ENCODE peak calls at places on chromosomes 16 and 17, in ten cellular contexts. One of them, this sample, is unnamed.

GRCh38 chr16:57187508-57187854 is 1.4 kb downstream of the RSPRY1 start:
- DNase-seq in upper lobe of right lung: no peak
- DNase-seq in tibial nerve: no peak
- DNase-seq in sigmoid colon: no peak
- DNase-seq in heart left ventricle: no peak
- DNase-seq in osteoblast: no peak
- DNase-seq in adrenal gland: no peak
- DNase-seq in fibroblast of lung: no peak
- DNase-seq in IMR-90: no peak
- DNase-seq in stomach: no peak
- DNase-seq in this sample: no peak

GRCh38 chr17:63406689-63407330 is 39.3 kb downstream of the CYB561 start:
- DNase-seq in IMR-90: peak; percentile 97
- DNase-seq in osteoblast: peak; percentile 80
- DNase-seq in adrenal gland: peak; percentile 74
- DNase-seq in tibial nerve: peak; percentile 96
- DNase-seq in fibroblast of lung: peak; percentile 90
- DNase-seq in stomach: peak; percentile 75
- DNase-seq in upper lobe of right lung: no peak
- DNase-seq in sigmoid colon: peak; percentile 85
- DNase-seq in heart left ventricle: no peak
- DNase-seq in this sample: peak; percentile 84

GRCh38 chr16:8950580-8951077 is 13.1 kb downstream of the USP7 start:
- DNase-seq in fibroblast of lung: peak; percentile 80
- DNase-seq in IMR-90: peak; percentile 73
- DNase-seq in osteoblast: peak; percentile 73
- DNase-seq in stomach: no peak
- DNase-seq in adrenal gland: no peak
- DNase-seq in upper lobe of right lung: no peak
- DNase-seq in sigmoid colon: no peak
- DNase-seq in tibial nerve: no peak
- DNase-seq in heart left ventricle: no peak
- DNase-seq in this sample: no peak

GRCh38 chr17:13869301-13869700 is 200.0 kb upstream of the COX10 start:
- DNase-seq in heart left ventricle: no peak
- DNase-seq in IMR-90: peak; percentile 32
- DNase-seq in upper lobe of right lung: no peak
- DNase-seq in adrenal gland: no peak
- DNase-seq in tibial nerve: no peak
- DNase-seq in osteoblast: no peak
- DNase-seq in sigmoid colon: no peak
- DNase-seq in stomach: no peak
- DNase-seq in fibroblast of lung: peak; percentile 54
- DNase-seq in this sample: no peak

GRCh38 chr17:50265212-50265611 is 9.1 kb upstream of the TMEM92 start:
- DNase-seq in stomach: peak; percentile 85
- DNase-seq in IMR-90: no peak
- DNase-seq in tibial nerve: no peak
- DNase-seq in heart left ventricle: no peak
- DNase-seq in fibroblast of lung: no peak
- DNase-seq in sigmoid colon: peak; percentile 69
- DNase-seq in adrenal gland: no peak
- DNase-seq in upper lobe of right lung: peak; percentile 77
- DNase-seq in osteoblast: peak; percentile 30
- DNase-seq in this sample: no peak

GRCh38 chr17:21452377-21453143 is 76.4 kb downstream of the KCNJ12 start:
- DNase-seq in heart left ventricle: peak; percentile 68
- DNase-seq in adrenal gland: peak; percentile 49
- DNase-seq in upper lobe of right lung: peak; percentile 75
- DNase-seq in IMR-90: peak; percentile 65
- DNase-seq in tibial nerve: peak; percentile 72
- DNase-seq in fibroblast of lung: peak; percentile 68
- DNase-seq in stomach: peak; percentile 45
- DNase-seq in osteoblast: peak; percentile 78
- DNase-seq in sigmoid colon: peak; percentile 80
- DNase-seq in this sample: peak; percentile 41

GRCh38 chr17:34841467-34841866 is 119.8 kb downstream of the CCT6B start:
- DNase-seq in IMR-90: no peak
- DNase-seq in stomach: no peak
- DNase-seq in adrenal gland: no peak
- DNase-seq in osteoblast: no peak
- DNase-seq in heart left ventricle: no peak
- DNase-seq in tibial nerve: no peak
- DNase-seq in fibroblast of lung: no peak
- DNase-seq in sigmoid colon: no peak
- DNase-seq in upper lobe of right lung: no peak
- DNase-seq in this sample: no peak

GRCh38 chr17:27066315-27066714 is 227.6 kb upstream of the WSB1 start:
- DNase-seq in IMR-90: no peak
- DNase-seq in osteoblast: no peak
- DNase-seq in heart left ventricle: no peak
- DNase-seq in adrenal gland: no peak
- DNase-seq in tibial nerve: no peak
- DNase-seq in upper lobe of right lung: no peak
- DNase-seq in stomach: no peak
- DNase-seq in sigmoid colon: no peak
- DNase-seq in fibroblast of lung: no peak
- DNase-seq in this sample: no peak

GRCh38 chr16:23134274-23134673 is 15.0 kb downstream of the USP31 start:
- DNase-seq in tibial nerve: no peak
- DNase-seq in adrenal gland: peak; percentile 48
- DNase-seq in stomach: no peak
- DNase-seq in heart left ventricle: no peak
- DNase-seq in IMR-90: no peak
- DNase-seq in osteoblast: no peak
- DNase-seq in sigmoid colon: no peak
- DNase-seq in fibroblast of lung: no peak
- DNase-seq in upper lobe of right lung: no peak
- DNase-seq in this sample: no peak

GRCh38 chr17:58643147-58643546 is 48.7 kb downstream of the TEX14 start:
- DNase-seq in IMR-90: peak; percentile 86
- DNase-seq in tibial nerve: no peak
- DNase-seq in adrenal gland: no peak
- DNase-seq in osteoblast: peak; percentile 92
- DNase-seq in upper lobe of right lung: no peak
- DNase-seq in heart left ventricle: no peak
- DNase-seq in sigmoid colon: no peak
- DNase-seq in fibroblast of lung: peak; percentile 88
- DNase-seq in stomach: no peak
- DNase-seq in this sample: peak; percentile 42

GRCh38 chr16:12449795-12450194 is 353.9 kb downstream of the CPPED1 start:
- DNase-seq in IMR-90: peak; percentile 24
- DNase-seq in tibial nerve: no peak
- DNase-seq in osteoblast: no peak
- DNase-seq in sigmoid colon: peak; percentile 12
- DNase-seq in fibroblast of lung: no peak
- DNase-seq in adrenal gland: no peak
- DNase-seq in heart left ventricle: no peak
- DNase-seq in stomach: no peak
- DNase-seq in upper lobe of right lung: no peak
- DNase-seq in this sample: no peak

GRCh38 chr17:17119533-17119932 is 77.3 kb downstream of the MPRIP start:
- DNase-seq in adrenal gland: peak; percentile 59
- DNase-seq in sigmoid colon: no peak
- DNase-seq in fibroblast of lung: peak; percentile 52
- DNase-seq in tibial nerve: no peak
- DNase-seq in upper lobe of right lung: no peak
- DNase-seq in IMR-90: peak; percentile 86
- DNase-seq in osteoblast: peak; percentile 93
- DNase-seq in stomach: peak; percentile 64
- DNase-seq in heart left ventricle: peak; percentile 69
- DNase-seq in this sample: peak; percentile 30

GRCh38 chr17:9929873-9930272 is 24.8 kb upstream of the RCVRN start:
- DNase-seq in upper lobe of right lung: no peak
- DNase-seq in adrenal gland: no peak
- DNase-seq in fibroblast of lung: no peak
- DNase-seq in IMR-90: no peak
- DNase-seq in tibial nerve: no peak
- DNase-seq in stomach: no peak
- DNase-seq in heart left ventricle: peak; percentile 11
- DNase-seq in sigmoid colon: no peak
- DNase-seq in osteoblast: no peak
- DNase-seq in this sample: no peak

GRCh38 chr17:42759982-42760651 is 910 bp upstream of the RAMP2 start:
- DNase-seq in stomach: no peak
- DNase-seq in sigmoid colon: no peak
- DNase-seq in adrenal gland: no peak
- DNase-seq in IMR-90: no peak
- DNase-seq in upper lobe of right lung: no peak
- DNase-seq in heart left ventricle: no peak
- DNase-seq in tibial nerve: no peak
- DNase-seq in fibroblast of lung: no peak
- DNase-seq in osteoblast: peak; percentile 36
- DNase-seq in this sample: no peak

GRCh38 chr17:8935194-8935593 is 30.3 kb downstream of the PIK3R5 start:
- DNase-seq in IMR-90: no peak
- DNase-seq in upper lobe of right lung: peak; percentile 81
- DNase-seq in adrenal gland: no peak
- DNase-seq in sigmoid colon: no peak
- DNase-seq in stomach: no peak
- DNase-seq in heart left ventricle: no peak
- DNase-seq in osteoblast: no peak
- DNase-seq in tibial nerve: no peak
- DNase-seq in fibroblast of lung: peak; percentile 7
- DNase-seq in this sample: no peak

GRCh38 chr17:41959336-41960095 is 7.1 kb upstream of the CNP start:
- DNase-seq in adrenal gland: no peak
- DNase-seq in osteoblast: peak; percentile 89
- DNase-seq in tibial nerve: no peak
- DNase-seq in fibroblast of lung: peak; percentile 53
- DNase-seq in sigmoid colon: no peak
- DNase-seq in heart left ventricle: no peak
- DNase-seq in stomach: no peak
- DNase-seq in upper lobe of right lung: no peak
- DNase-seq in IMR-90: peak; percentile 66
- DNase-seq in this sample: peak; percentile 15

GRCh38 chr17:75478508-75478907 is 22.1 kb downstream of the TMEM94 start:
- DNase-seq in tibial nerve: no peak
- DNase-seq in osteoblast: peak; percentile 66
- DNase-seq in stomach: no peak
- DNase-seq in heart left ventricle: no peak
- DNase-seq in IMR-90: peak; percentile 27
- DNase-seq in fibroblast of lung: peak; percentile 24
- DNase-seq in adrenal gland: no peak
- DNase-seq in sigmoid colon: no peak
- DNase-seq in upper lobe of right lung: no peak
- DNase-seq in this sample: no peak

GRCh38 chr17:42937712-42938596 is 26.3 kb downstream of the AARSD1 start:
- DNase-seq in stomach: no peak
- DNase-seq in upper lobe of right lung: no peak
- DNase-seq in fibroblast of lung: peak; percentile 46
- DNase-seq in tibial nerve: peak; percentile 28
- DNase-seq in osteoblast: peak; percentile 91
- DNase-seq in heart left ventricle: no peak
- DNase-seq in IMR-90: peak; percentile 64
- DNase-seq in sigmoid colon: peak; percentile 71
- DNase-seq in adrenal gland: peak; percentile 42
- DNase-seq in this sample: no peak

GRCh38 chr17:7004398-7005253 is 7.8 kb upstream of the RNASEK start:
- DNase-seq in sigmoid colon: no peak
- DNase-seq in osteoblast: peak; percentile 95
- DNase-seq in fibroblast of lung: no peak
- DNase-seq in adrenal gland: peak; percentile 29
- DNase-seq in tibial nerve: peak; percentile 75
- DNase-seq in IMR-90: peak; percentile 54
- DNase-seq in heart left ventricle: no peak
- DNase-seq in upper lobe of right lung: no peak
- DNase-seq in stomach: no peak
- DNase-seq in this sample: no peak

GRCh38 chr17:56603486-56604238 is 10.2 kb downstream of the NOG start:
- DNase-seq in sigmoid colon: no peak
- DNase-seq in IMR-90: peak; percentile 1
- DNase-seq in heart left ventricle: no peak
- DNase-seq in adrenal gland: no peak
- DNase-seq in osteoblast: no peak
- DNase-seq in upper lobe of right lung: no peak
- DNase-seq in stomach: no peak
- DNase-seq in fibroblast of lung: peak; percentile 42
- DNase-seq in tibial nerve: no peak
- DNase-seq in this sample: no peak
- H3K27ac ChIP-seq in sigmoid colon: no peak overlapping the region
- H3K27ac ChIP-seq in IMR-90: no peak overlapping the region
- H3K27ac ChIP-seq in heart left ventricle: no peak overlapping the region
- H3K27ac ChIP-seq in adrenal gland: no peak overlapping the region
- H3K27ac ChIP-seq in osteoblast: no peak overlapping the region
- H3K27ac ChIP-seq in upper lobe of right lung: no peak overlapping the region
- H3K27ac ChIP-seq in stomach: no peak overlapping the region
- H3K27ac ChIP-seq in fibroblast of lung: no peak overlapping the region
- H3K27ac ChIP-seq in tibial nerve: no peak overlapping the region
- H3K27ac ChIP-seq in this sample: no peak overlapping the region

GRCh38 chr17:2173005-2173404 is 118.1 kb downstream of the HIC1 start:
- DNase-seq in upper lobe of right lung: no peak
- DNase-seq in heart left ventricle: no peak
- DNase-seq in IMR-90: peak; percentile 61
- DNase-seq in osteoblast: no peak
- DNase-seq in fibroblast of lung: peak; percentile 81
- DNase-seq in stomach: no peak
- DNase-seq in sigmoid colon: peak; percentile 72
- DNase-seq in tibial nerve: no peak
- DNase-seq in adrenal gland: peak; percentile 34
- DNase-seq in this sample: no peak
- H3K4me3 ChIP-seq in upper lobe of right lung: no peak overlapping the region
- H3K4me3 ChIP-seq in heart left ventricle: no peak overlapping the region
- H3K4me3 ChIP-seq in IMR-90: no peak overlapping the region
- H3K4me3 ChIP-seq in osteoblast: no peak overlapping the region
- H3K4me3 ChIP-seq in fibroblast of lung: no peak overlapping the region
- H3K4me3 ChIP-seq in stomach: no peak overlapping the region
- H3K4me3 ChIP-seq in sigmoid colon: no peak overlapping the region
- H3K4me3 ChIP-seq in tibial nerve: no peak overlapping the region
- H3K4me3 ChIP-seq in adrenal gland: no peak overlapping the region
- H3K4me3 ChIP-seq in this sample: no peak overlapping the region

DNA sequence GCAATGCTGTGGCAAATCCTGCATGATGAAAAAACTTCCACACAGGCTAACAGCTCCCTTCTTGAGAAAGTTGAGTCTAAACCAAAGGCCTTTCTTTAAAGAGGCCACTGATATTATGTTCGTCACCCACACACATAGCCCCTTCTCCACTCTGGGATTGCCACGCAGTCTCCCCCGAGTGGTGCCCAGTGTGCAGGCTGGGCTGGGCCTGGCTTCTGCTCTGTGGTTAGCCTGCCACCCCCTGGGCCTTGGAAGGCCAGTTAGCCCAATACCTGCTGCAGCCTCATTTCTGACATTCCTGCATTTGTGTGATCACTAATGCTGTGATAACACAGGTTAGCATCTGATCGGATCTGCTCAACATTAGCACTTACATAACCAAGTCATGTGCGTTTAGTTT is 44.8 kb downstream of the CDH3 start:
- DNase-seq in adrenal gland: no peak
- DNase-seq in upper lobe of right lung: no peak
- DNase-seq in tibial nerve: no peak
- DNase-seq in osteoblast: no peak
- DNase-seq in IMR-90: no peak
- DNase-seq in fibroblast of lung: no peak
- DNase-seq in heart left ventricle: no peak
- DNase-seq in sigmoid colon: no peak
- DNase-seq in stomach: no peak
- DNase-seq in this sample: no peak
- TF ChIP-seq CTCF in adrenal gland: no peak
- TF ChIP-seq CTCF in upper lobe of right lung: no peak
- TF ChIP-seq CTCF in tibial nerve: no peak
- TF ChIP-seq CTCF in osteoblast: no peak
- TF ChIP-seq CTCF in IMR-90: no peak
- TF ChIP-seq CTCF in fibroblast of lung: no peak
- TF ChIP-seq CTCF in heart left ventricle: no peak
- TF ChIP-seq CTCF in sigmoid colon: no peak
- TF ChIP-seq CTCF in stomach: no peak
- TF ChIP-seq CTCF in this sample: no peak

GRCh38 chr16:85195884-85196816 is 83.9 kb upstream of the CIBAR2 start:
- DNase-seq in IMR-90: no peak
- DNase-seq in fibroblast of lung: no peak
- DNase-seq in adrenal gland: peak; percentile 90
- DNase-seq in upper lobe of right lung: no peak
- DNase-seq in osteoblast: peak; percentile 60
- DNase-seq in tibial nerve: no peak
- DNase-seq in heart left ventricle: no peak
- DNase-seq in stomach: no peak
- DNase-seq in sigmoid colon: peak; percentile 89
- DNase-seq in this sample: no peak
- H3K27ac ChIP-seq in IMR-90: no peak overlapping the region
- H3K27ac ChIP-seq in fibroblast of lung: no peak overlapping the region
- H3K27ac ChIP-seq in adrenal gland: peak overlapping the region; percentile 80
- H3K27ac ChIP-seq in upper lobe of right lung: no peak overlapping the region
- H3K27ac ChIP-seq in osteoblast: no peak overlapping the region
- H3K27ac ChIP-seq in tibial nerve: peak overlapping the region; percentile 59
- H3K27ac ChIP-seq in heart left ventricle: no peak overlapping the region
- H3K27ac ChIP-seq in stomach: peak overlapping the region; percentile 55
- H3K27ac ChIP-seq in sigmoid colon: peak overlapping the region; percentile 80
- H3K27ac ChIP-seq in this sample: peak overlapping the region; percentile 11